ENCODE peak calls at places on chromosomes 7 and 10, in four cellular contexts. K, D, H and G are unnamed samples.

GRCh38 chr7:79495544-79496272 is 42.2 kb upstream of the MAGI2 start:
- DNase-seq in K (peak), D (no peak), H (peak), G (no peak)

GRCh38 chr7:44116087-44116788 is 7.1 kb downstream of the POLD2 start:
- DNase-seq in K (no peak), D (no peak), H (no peak), G (no peak)

GRCh38 chr7:16999541-17000266 is 117.9 kb upstream of the AGR3 start:
- DNase-seq in K (no peak), D (no peak), H (no peak), G (no peak)

GRCh38 chr7:140059288-140060242 is 3.2 kb downstream of the PARP12 start:
- DNase-seq in K (peak), D (no peak), H (peak), G (peak)

GRCh38 chr10:123272171-123272570 is 118.0 kb downstream of the BUB3 start:
- DNase-seq in K (no peak), D (no peak), H (no peak), G (no peak)

GRCh38 chr10:102868976-102869289 is 337 bp upstream of the AS3MT start:
- DNase-seq in K (no peak), D (no peak), H (peak), G (no peak)

GRCh38 chr10:14605231-14605925 is 169.3 kb downstream of the FAM107B start:
- DNase-seq in K (peak), D (no peak), H (peak), G (peak)

GRCh38 chr7:17095951-17096350 is 202.5 kb upstream of the AHR start:
- DNase-seq in K (no peak), D (no peak), H (no peak), G (peak)

GRCh38 chr7:34900891-34901493 is 136.3 kb downstream of the DPY19L1 start:
- DNase-seq in K (no peak), D (no peak), H (peak), G (no peak)

GRCh38 chr10:124955243-124955642 is 13.3 kb downstream of the ZRANB1 start:
- DNase-seq in K (no peak), D (no peak), H (peak), G (no peak)

GRCh38 chr7:135321556-135321955 is 87.9 kb downstream of the STRA8 start:
- DNase-seq in K (peak), D (no peak), H (peak), G (no peak)

GRCh38 chr10:76297787-76298281 is 866.4 kb downstream of the LRMDA start:
- DNase-seq in K (no peak), D (peak), H (no peak), G (no peak)

GRCh38 chr10:48474764-48475365 is 130.0 kb downstream of the ARHGAP22 start:
- DNase-seq in K (no peak), D (no peak), H (no peak), G (no peak)

GRCh38 chr7:22563115-22563514 is 63.1 kb upstream of the STEAP1B start:
- DNase-seq in K (no peak), D (no peak), H (no peak), G (no peak)

GRCh38 chr7:6180344-6180725 is 92.1 kb downstream of the CYTH3 start:
- DNase-seq in K (no peak), D (no peak), H (no peak), G (no peak)

GRCh38 chr7:3561908-3562307 is 260.9 kb downstream of the SDK1 start:
- DNase-seq in K (no peak), D (no peak), H (no peak), G (no peak)

GRCh38 chr7:146172112-146172511 is 55.5 kb downstream of the CNTNAP2 start:
- DNase-seq in K (no peak), D (no peak), H (no peak), G (no peak)

GRCh38 chr10:115772606-115773005 is 500.4 kb downstream of the GFRA1 start:
- DNase-seq in K (peak), D (no peak), H (peak), G (peak)

GRCh38 chr7:130458256-130458655 is 17.4 kb upstream of the CEP41 start:
- DNase-seq in K (no peak), D (no peak), H (no peak), G (no peak)

GRCh38 chr7:15561840-15562239 is at the start of gene AGMO:
- DNase-seq in K (no peak), D (no peak), H (peak), G (no peak)

GRCh38 chr10:13839430-13839986 is 252.7 kb downstream of the PRPF18 start:
- DNase-seq in K (peak), D (no peak), H (peak), G (peak)

GRCh38 chr7:73716318-73716890 is 3.1 kb downstream of the STX1A start:
- DNase-seq in K (no peak), D (no peak), H (peak), G (no peak)

GRCh38 chr10:77618117-77618516 is 19.5 kb downstream of the KCNMA1 start:
- DNase-seq in K (no peak), D (no peak), H (no peak), G (no peak)

GRCh38 chr7:142012825-142013506 is 17.3 kb downstream of the MGAM start:
- DNase-seq in K (no peak), D (no peak), H (peak), G (peak)

GRCh38 chr7:143012409-143012808 is 14.5 kb downstream of the OR9A2 start:
- DNase-seq in K (no peak), D (no peak), H (no peak), G (no peak)

GRCh38 chr7:56083150-56083785 is 9.5 kb downstream of the PHKG1 start:
- DNase-seq in K (no peak), D (no peak), H (no peak), G (no peak)

GRCh38 chr10:112792487-112793196 is 157.4 kb upstream of the TCF7L2 start:
- DNase-seq in K (peak), D (peak), H (peak), G (peak)

GRCh38 chr7:13044309-13044708 is 356.9 kb downstream of the ARL4A start:
- DNase-seq in K (no peak), D (no peak), H (no peak), G (no peak)

GRCh38 chr10:1187151-1187854 is 131.1 kb downstream of the WDR37 start:
- DNase-seq in K (no peak), D (no peak), H (no peak), G (peak)

GRCh38 chr7:80611779-80612178 is 26.7 kb upstream of the CD36 start:
- DNase-seq in K (peak), D (no peak), H (peak), G (peak)

GRCh38 chr10:8273749-8274148 is 219.3 kb downstream of the GATA3 start:
- DNase-seq in K (no peak), D (no peak), H (peak), G (no peak)

GRCh38 chr10:12041766-12042408 is 722 bp downstream of the UPF2 start:
- DNase-seq in K (peak), D (no peak), H (peak), G (peak)

GRCh38 chr10:126302831-126303230 is 85.4 kb downstream of the ADAM12 start:
- DNase-seq in K (peak), D (no peak), H (peak), G (no peak)

GRCh38 chr7:13017325-13017853 is 330.0 kb downstream of the ARL4A start:
- DNase-seq in K (peak), D (no peak), H (peak), G (peak)

GRCh38 chr10:104910712-104911111 is 269.6 kb downstream of the SORCS3 start:
- DNase-seq in K (no peak), D (no peak), H (no peak), G (no peak)

GRCh38 chr10:128481152-128481551 is 354.9 kb upstream of the MKI67 start:
- DNase-seq in K (no peak), D (peak), H (no peak), G (no peak)